ENCODE peak calls at places on chromosomes 16 and 17, in six cellular contexts. One of them, this sample, is unnamed.

GRCh38 chr17:10107320-10108165 is 90.9 kb downstream of the GAS7 start:
- DNase-seq in mesendoderm: no peak
- DNase-seq in GM12891: no peak
- DNase-seq in ELR: no peak
- DNase-seq in OCI-LY7: no peak
- DNase-seq in activated naive CD8-positive, alpha-beta T cell treated with anti-CD3 and anti-CD28 coated beads, Interleukin-2, amount 50 U/mL, for 24 hours: no peak
- DNase-seq in this sample: no peak

GRCh38 chr16:82181456-82182185 is 11.6 kb upstream of the MPHOSPH6 start:
- DNase-seq in mesendoderm: no peak
- DNase-seq in activated naive CD8-positive, alpha-beta T cell treated with anti-CD3 and anti-CD28 coated beads, Interleukin-2, amount 50 U/mL, for 24 hours: no peak
- DNase-seq in OCI-LY7: no peak
- DNase-seq in ELR: peak
- DNase-seq in GM12891: no peak
- DNase-seq in this sample: no peak

GRCh38 chr17:48153711-48154642 is 46.4 kb downstream of the SNX11 start:
- DNase-seq in OCI-LY7: peak
- DNase-seq in activated naive CD8-positive, alpha-beta T cell treated with anti-CD3 and anti-CD28 coated beads, Interleukin-2, amount 50 U/mL, for 24 hours: no peak
- DNase-seq in GM12891: no peak
- DNase-seq in ELR: peak
- DNase-seq in mesendoderm: peak
- DNase-seq in this sample: peak

GRCh38 chr17:6554336-6554735 is 2.0 kb downstream of the PITPNM3 start:
- DNase-seq in OCI-LY7: no peak
- DNase-seq in GM12891: no peak
- DNase-seq in mesendoderm: no peak
- DNase-seq in ELR: no peak
- DNase-seq in activated naive CD8-positive, alpha-beta T cell treated with anti-CD3 and anti-CD28 coated beads, Interleukin-2, amount 50 U/mL, for 24 hours: no peak
- DNase-seq in this sample: no peak

GRCh38 chr16:25163683-25164082 is 52.1 kb downstream of the LCMT1 start:
- DNase-seq in OCI-LY7: no peak
- DNase-seq in mesendoderm: no peak
- DNase-seq in GM12891: no peak
- DNase-seq in activated naive CD8-positive, alpha-beta T cell treated with anti-CD3 and anti-CD28 coated beads, Interleukin-2, amount 50 U/mL, for 24 hours: no peak
- DNase-seq in ELR: no peak
- DNase-seq in this sample: no peak

GRCh38 chr16:4625617-4626159 is 1.1 kb downstream of the MGRN1 start:
- DNase-seq in OCI-LY7: no peak
- DNase-seq in ELR: no peak
- DNase-seq in GM12891: no peak
- DNase-seq in mesendoderm: no peak
- DNase-seq in activated naive CD8-positive, alpha-beta T cell treated with anti-CD3 and anti-CD28 coated beads, Interleukin-2, amount 50 U/mL, for 24 hours: no peak
- DNase-seq in this sample: no peak

GRCh38 chr17:65595071-65595655 is 33.7 kb upstream of the AXIN2 start:
- DNase-seq in activated naive CD8-positive, alpha-beta T cell treated with anti-CD3 and anti-CD28 coated beads, Interleukin-2, amount 50 U/mL, for 24 hours: no peak
- DNase-seq in ELR: peak
- DNase-seq in mesendoderm: no peak
- DNase-seq in OCI-LY7: no peak
- DNase-seq in GM12891: no peak
- DNase-seq in this sample: no peak

GRCh38 chr16:5175263-5175662 is 77.7 kb upstream of the EEF2KMT start:
- DNase-seq in mesendoderm: no peak
- DNase-seq in ELR: no peak
- DNase-seq in activated naive CD8-positive, alpha-beta T cell treated with anti-CD3 and anti-CD28 coated beads, Interleukin-2, amount 50 U/mL, for 24 hours: no peak
- DNase-seq in GM12891: no peak
- DNase-seq in OCI-LY7: no peak
- DNase-seq in this sample: no peak

GRCh38 chr17:40316571-40317344 is 7.8 kb downstream of the RARA start:
- DNase-seq in GM12891: no peak
- DNase-seq in ELR: peak
- DNase-seq in OCI-LY7: no peak
- DNase-seq in mesendoderm: peak
- DNase-seq in activated naive CD8-positive, alpha-beta T cell treated with anti-CD3 and anti-CD28 coated beads, Interleukin-2, amount 50 U/mL, for 24 hours: no peak
- DNase-seq in this sample: no peak

GRCh38 chr17:43545383-43545632 is 832 bp downstream of the ETV4 start:
- DNase-seq in mesendoderm: no peak
- DNase-seq in activated naive CD8-positive, alpha-beta T cell treated with anti-CD3 and anti-CD28 coated beads, Interleukin-2, amount 50 U/mL, for 24 hours: no peak
- DNase-seq in OCI-LY7: no peak
- DNase-seq in GM12891: no peak
- DNase-seq in ELR: peak
- DNase-seq in this sample: no peak

GRCh38 chr16:85205747-85206471 is 93.6 kb upstream of the CIBAR2 start:
- DNase-seq in activated naive CD8-positive, alpha-beta T cell treated with anti-CD3 and anti-CD28 coated beads, Interleukin-2, amount 50 U/mL, for 24 hours: no peak
- DNase-seq in GM12891: no peak
- DNase-seq in OCI-LY7: no peak
- DNase-seq in ELR: peak
- DNase-seq in mesendoderm: peak
- DNase-seq in this sample: no peak

This sample was measured in NAMALWA.